ENCODE peak calls at places on chromosomes 5 and 9, in five cellular contexts. B is GM20000, M is heart left ventricle, R is OCI-LY7, P is fibroblast of villous mesenchyme. A is an unnamed sample.

GRCh38 chr5:78638423-78638822 is 10.1 kb downstream of the LHFPL2 start:
- DNase-seq in B (no peak), M (peak), R (no peak), P (peak), A (no peak)

GRCh38 chr5:178309271-178310008 is 76.8 kb upstream of the PHYKPL start:
- DNase-seq in B (no peak), M (no peak), R (no peak), P (no peak), A (no peak)

GRCh38 chr5:89236900-89237299 is 353.9 kb upstream of the MEF2C start:
- DNase-seq in B (no peak), M (no peak), R (no peak), P (no peak), A (no peak)

GRCh38 chr9:98328141-98328540 is 72.7 kb upstream of the TBC1D2 start:
- DNase-seq in B (no peak), M (no peak), R (no peak), P (no peak), A (no peak)

GRCh38 chr9:114405294-114406034 is 17.7 kb upstream of the AKNA start:
- DNase-seq in B (peak), M (peak), R (peak), P (peak), A (peak)

GRCh38 chr5:675876-676698 is 17.1 kb downstream of the TPPP start:
- DNase-seq in B (no peak), M (no peak), R (no peak), P (no peak), A (no peak)

GRCh38 chr5:75457691-75458090 is 53.7 kb downstream of the CERT1 start:
- DNase-seq in B (no peak), M (no peak), R (no peak), P (no peak), A (no peak)

GRCh38 chr5:153352685-153353219 is 137.7 kb upstream of the GRIA1 start:
- DNase-seq in B (peak), M (no peak), R (no peak), P (no peak), A (peak)

GRCh38 chr5:107840592-107840991 is 169.9 kb upstream of the EFNA5 start:
- DNase-seq in B (no peak), M (no peak), R (no peak), P (no peak), A (no peak)

GRCh38 chr5:172643392-172643871 is 2.4 kb downstream of the NEURL1B start:
- DNase-seq in B (no peak), M (no peak), R (no peak), P (no peak), A (no peak)

GRCh38 chr5:1948111-1948510 is 65.4 kb upstream of the IRX4 start:
- DNase-seq in B (no peak), M (no peak), R (no peak), P (no peak), A (no peak)

GRCh38 chr5:26487553-26487952 is 550.8 kb downstream of the CDH9 start:
- DNase-seq in B (no peak), M (no peak), R (no peak), P (no peak), A (no peak)

GRCh38 chr5:136638084-136638483 is 272.7 kb upstream of the TRPC7 start:
- DNase-seq in B (no peak), M (no peak), R (no peak), P (peak), A (no peak)
- TF ChIP-seq CTCF in B (no peak), M (no peak), R (no peak), P (peak), A (no peak)

DNA sequence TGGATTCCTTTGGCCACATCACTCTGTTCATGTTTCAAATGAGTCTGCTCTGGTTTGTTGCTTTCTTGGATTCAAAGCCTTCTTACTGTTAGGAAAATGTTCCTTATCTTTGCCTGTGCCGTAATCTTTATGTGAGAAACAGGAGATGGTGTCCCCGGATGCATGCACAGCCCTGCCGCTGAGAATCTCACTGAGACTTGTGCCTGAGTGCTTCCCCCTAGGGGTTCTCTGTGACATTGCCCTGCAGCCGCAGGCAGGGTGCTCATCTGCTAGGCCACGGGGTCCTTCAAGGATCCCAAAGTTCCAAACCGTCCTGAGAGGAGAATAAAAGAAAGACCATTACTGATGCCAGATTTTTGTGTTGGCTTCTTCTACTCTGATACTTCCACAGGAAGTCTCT is 81.4 kb upstream of the ANKRD55 start:
- DNase-seq in B (peak), M (no peak), R (peak), P (peak), A (peak)
- TF ChIP-seq CTCF in B (no peak), M (peak), R (peak), P (peak), A (peak)

DNA sequence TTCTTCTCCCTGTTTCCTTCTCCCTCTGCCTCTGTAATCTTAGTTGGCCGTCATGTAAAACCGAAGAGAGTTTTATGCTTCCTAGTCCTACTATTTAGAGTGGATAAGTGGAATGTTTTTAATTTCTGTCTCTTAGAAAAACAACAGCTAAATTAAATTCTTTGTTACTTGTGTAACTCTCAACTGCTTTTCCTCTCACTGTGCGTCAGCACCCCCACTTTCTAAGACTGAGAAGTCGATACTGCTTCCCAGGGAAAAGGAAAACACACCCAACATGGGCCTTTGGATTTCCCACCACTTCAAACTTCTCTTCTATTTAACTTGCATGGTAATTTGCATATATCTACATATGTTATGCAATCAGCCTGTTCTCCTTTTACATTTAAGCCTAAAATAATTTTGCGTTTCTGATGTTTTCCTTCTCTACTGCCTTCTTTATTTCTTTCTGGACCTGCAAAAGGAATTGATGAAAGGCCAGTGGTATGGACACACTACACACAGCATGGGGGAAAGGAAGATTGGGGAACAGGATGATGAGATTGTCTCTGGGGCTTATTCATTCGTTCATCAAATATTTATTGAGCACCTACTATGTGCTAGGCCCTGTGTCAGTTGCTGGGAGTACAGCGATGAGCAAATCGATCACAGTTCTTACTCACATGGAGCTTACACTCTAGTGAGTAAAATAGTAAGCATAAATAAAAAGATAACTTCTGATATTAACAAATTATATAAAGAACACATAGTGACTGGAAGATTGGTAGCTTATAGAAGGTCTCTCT is 52.5 kb upstream of the CTNNA1 start:
- DNase-seq in B (no peak), M (no peak), R (no peak), P (peak), A (no peak)
- TF ChIP-seq CTCF in B (no peak), M (no peak), R (no peak), P (no peak), A (no peak)

GRCh38 chr9:32782476-32783167 is 718 bp upstream of the TMEM215 start:
- DNase-seq in B (no peak), M (no peak), R (no peak), P (no peak), A (no peak)

DNA sequence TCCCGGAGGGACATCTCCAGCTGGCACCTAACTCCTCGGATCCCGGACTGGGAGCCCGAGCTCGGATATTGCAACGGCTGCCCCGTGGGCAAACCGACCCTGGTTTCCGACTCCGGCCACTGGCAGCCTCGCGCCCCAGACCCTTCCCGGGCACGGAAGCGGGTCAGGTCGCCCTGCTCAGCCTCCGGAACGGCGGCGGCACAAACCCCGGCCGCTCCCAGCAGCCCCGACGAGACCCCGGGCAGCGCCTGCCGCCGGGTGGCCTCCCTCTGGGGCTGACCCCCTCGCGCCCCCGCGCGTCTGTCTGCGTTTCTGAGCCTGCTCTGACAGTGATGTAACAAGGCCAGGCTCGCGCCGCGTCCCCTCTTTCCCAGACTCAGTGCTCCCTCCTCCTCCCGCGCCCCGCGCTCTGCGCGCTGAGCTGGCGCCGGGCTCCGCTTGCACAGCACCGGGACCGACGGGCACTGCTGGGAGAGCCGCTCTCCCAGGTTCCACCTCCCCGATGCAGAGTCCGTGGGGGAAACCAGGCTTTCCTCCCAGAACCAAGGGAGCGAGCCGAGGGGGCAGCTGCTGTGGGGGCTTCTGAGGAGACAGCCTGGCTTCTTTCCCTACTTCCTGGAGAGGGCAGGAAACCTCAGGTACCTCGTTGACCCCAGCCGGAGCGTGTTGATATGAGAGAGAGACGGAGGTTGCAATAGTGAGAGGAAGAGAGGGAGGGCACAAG is at the start of gene TMEM215:
- DNase-seq in B (no peak), M (no peak), R (no peak), P (no peak), A (no peak)
- TF ChIP-seq CTCF in B (no peak), M (no peak), R (no peak), P (no peak), A (no peak)

GRCh38 chr5:136062563-136063274 is 33.9 kb downstream of the TGFBI start:
- DNase-seq in B (no peak), M (peak), R (peak), P (peak), A (peak)
- TF ChIP-seq CTCF in B (no peak), M (peak), R (peak), P (peak), A (no peak)

GRCh38 chr9:126534431-126535186 is 79.1 kb upstream of the LMX1B start:
- DNase-seq in B (no peak), M (no peak), R (no peak), P (peak), A (no peak)
- TF ChIP-seq CTCF in B (no peak), M (no peak), R (no peak), P (no peak), A (no peak)

GRCh38 chr5:141560725-141561483 is 57.9 kb downstream of the DIAPH1 start:
- DNase-seq in B (no peak), M (peak), R (no peak), P (peak), A (no peak)
- TF ChIP-seq CTCF in B (peak), M (peak), R (peak), P (peak), A (peak)

GRCh38 chr5:169139381-169140125 is 161.4 kb downstream of the SLIT3 start:
- DNase-seq in B (no peak), M (no peak), R (no peak), P (no peak), A (no peak)

GRCh38 chr5:169147542-169147941 is 153.4 kb downstream of the SLIT3 start:
- DNase-seq in B (no peak), M (no peak), R (no peak), P (no peak), A (no peak)

GRCh38 chr5:169146158-169146557 is 154.8 kb downstream of the SLIT3 start:
- DNase-seq in B (no peak), M (no peak), R (no peak), P (peak), A (no peak)

GRCh38 chr5:169148066-169148740 is 152.7 kb downstream of the SLIT3 start:
- DNase-seq in B (no peak), M (no peak), R (no peak), P (peak), A (no peak)

DNA sequence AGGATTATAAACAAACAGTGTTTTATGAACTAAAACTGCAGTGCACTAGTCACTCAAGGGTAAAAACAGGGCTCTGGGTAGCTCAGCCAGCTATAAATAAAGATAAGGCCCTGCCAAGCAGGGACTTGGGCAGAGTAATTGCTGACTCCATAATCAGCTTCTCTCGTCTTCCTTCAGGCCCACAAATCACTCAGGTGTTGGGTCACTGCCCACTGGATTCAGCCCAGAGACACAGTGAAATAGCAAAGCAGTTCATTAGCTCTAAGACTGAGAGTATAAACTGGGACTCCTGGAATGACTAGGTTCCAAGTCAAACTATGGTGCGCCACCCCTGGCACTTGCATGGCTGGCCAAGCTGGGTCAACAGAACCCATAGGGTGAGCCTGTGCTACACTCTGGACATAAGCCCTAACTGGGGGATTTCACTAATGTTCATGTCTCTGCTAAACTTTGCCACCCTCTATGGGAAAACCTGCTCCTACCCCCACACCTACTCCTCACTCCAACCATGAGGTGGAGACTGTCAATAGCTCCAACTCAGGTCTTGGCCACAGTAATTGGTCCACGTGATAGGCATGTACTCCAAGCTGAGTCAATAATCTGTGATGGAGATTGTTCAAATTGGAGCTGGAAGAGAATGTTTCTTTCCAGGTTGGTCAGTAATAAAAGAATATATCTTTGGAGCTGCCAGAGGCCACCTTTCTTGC is 158.5 kb downstream of the SLIT3 start:
- DNase-seq in B (no peak), M (peak), R (no peak), P (no peak), A (no peak)
- TF ChIP-seq CTCF in B (no peak), M (no peak), R (no peak), P (no peak), A (no peak)

DNA sequence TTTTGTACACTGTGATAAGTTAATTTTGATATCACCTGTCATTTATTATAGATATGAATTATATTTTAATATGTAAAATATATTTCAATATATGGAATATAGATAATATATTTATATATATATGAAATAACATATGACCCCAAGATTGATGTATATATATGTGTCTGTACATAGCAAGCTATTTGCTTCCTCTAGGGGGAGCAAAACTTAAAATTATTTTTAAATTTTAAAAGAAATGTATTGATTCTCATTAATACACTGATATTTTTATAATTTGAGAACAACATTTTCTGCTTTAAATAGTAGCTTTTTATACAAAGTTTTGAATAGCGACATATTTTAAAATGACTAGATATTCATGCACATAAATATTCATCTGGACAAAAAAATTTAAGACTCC is 272.0 kb downstream of the DMRTA1 start:
- DNase-seq in B (no peak), M (no peak), R (no peak), P (no peak), A (no peak)
- TF ChIP-seq CTCF in B (no peak), M (no peak), R (peak), P (no peak), A (peak)

DNA sequence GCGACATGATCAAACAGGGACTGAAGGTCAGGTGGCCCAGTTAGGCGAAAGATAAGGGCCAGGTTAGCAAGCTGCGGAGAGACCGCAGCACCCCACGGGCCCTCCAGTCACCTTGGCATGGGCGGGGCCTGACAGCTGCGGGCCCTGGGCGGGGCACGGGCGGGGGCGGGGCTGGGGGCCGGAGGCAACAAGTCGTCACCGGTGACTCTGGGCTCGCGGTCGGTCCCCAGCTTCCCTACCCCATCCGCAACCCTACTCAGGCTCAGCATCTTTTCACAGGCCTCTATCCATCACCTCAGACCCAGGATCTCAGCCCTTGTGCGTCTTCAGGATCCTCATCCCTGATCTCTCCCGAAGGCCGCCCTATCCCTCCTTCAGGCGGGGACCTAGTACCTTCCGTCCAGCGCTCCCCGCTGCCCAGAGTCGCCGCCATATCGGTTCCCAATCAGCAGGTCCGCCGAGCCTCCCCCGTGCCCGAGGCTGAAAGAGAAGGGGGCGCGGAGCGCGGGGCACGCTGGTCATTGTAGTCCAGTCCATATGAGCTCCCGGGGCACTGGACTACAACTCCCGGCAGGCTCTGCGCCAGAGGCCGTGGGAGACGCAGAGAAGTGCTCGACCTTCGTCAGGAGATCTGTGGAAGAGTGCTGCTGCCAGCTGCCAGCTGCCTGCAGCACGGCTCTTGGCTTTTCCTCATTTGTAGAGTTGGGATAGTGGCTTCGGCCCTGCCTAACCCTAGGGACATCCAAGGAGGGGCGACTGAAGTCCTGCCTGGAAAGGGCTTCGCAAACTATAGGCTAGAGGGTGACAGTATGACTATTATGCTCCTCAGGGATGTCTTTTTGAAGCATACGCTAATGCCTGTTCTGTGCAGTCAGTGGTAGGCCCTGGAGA is at the start of gene DNAJC18:
- DNase-seq in B (peak), M (peak), R (peak), P (peak), A (peak)
- TF ChIP-seq CTCF in B (no peak), M (no peak), R (no peak), P (no peak), A (no peak)

A was measured in activated CD8-positive, alpha-beta T cell treated with anti-CD3 and anti-CD28 coated beads for 36 hours.